ENCODE peak calls at places on chromosomes 1 and 21, in seven cellular contexts. One of them, this sample, is unnamed.

GRCh38 chr1:10108948-10109347 is 76.2 kb downstream of the UBE4B start:
- DNase-seq in IMR-90: no peak
- DNase-seq in neuronal stem cell: no peak
- DNase-seq in H1: no peak
- DNase-seq in trophoblast cell: no peak
- DNase-seq in mesenchymal stem cell: no peak
- DNase-seq in H9: no peak
- DNase-seq in this sample: no peak

GRCh38 chr1:204974326-204974725 is 68.7 kb upstream of the CNTN2 start:
- DNase-seq in IMR-90: no peak
- DNase-seq in neuronal stem cell: no peak
- DNase-seq in H1: no peak
- DNase-seq in mesenchymal stem cell: no peak
- DNase-seq in H9: no peak
- DNase-seq in trophoblast cell: no peak
- DNase-seq in this sample: peak

GRCh38 chr1:229879746-229880145 is 187.3 kb upstream of the GALNT2 start:
- DNase-seq in H1: no peak
- DNase-seq in mesenchymal stem cell: no peak
- DNase-seq in neuronal stem cell: no peak
- DNase-seq in H9: no peak
- DNase-seq in trophoblast cell: no peak
- DNase-seq in IMR-90: no peak
- DNase-seq in this sample: no peak

GRCh38 chr21:43192501-43193081 is 23.8 kb downstream of the CRYAA start:
- DNase-seq in neuronal stem cell: no peak
- DNase-seq in IMR-90: no peak
- DNase-seq in H9: no peak
- DNase-seq in H1: no peak
- DNase-seq in mesenchymal stem cell: no peak
- DNase-seq in trophoblast cell: no peak
- DNase-seq in this sample: no peak

GRCh38 chr1:248779350-248779749 is 23.8 kb upstream of the LYPD8 start:
- DNase-seq in H1: no peak
- DNase-seq in neuronal stem cell: no peak
- DNase-seq in mesenchymal stem cell: no peak
- DNase-seq in trophoblast cell: no peak
- DNase-seq in H9: no peak
- DNase-seq in IMR-90: no peak
- DNase-seq in this sample: no peak

GRCh38 chr21:43317254-43317748 is 109.6 kb downstream of the SIK1 start:
- DNase-seq in trophoblast cell: no peak
- DNase-seq in IMR-90: no peak
- DNase-seq in neuronal stem cell: no peak
- DNase-seq in mesenchymal stem cell: no peak
- DNase-seq in H1: no peak
- DNase-seq in H9: no peak
- DNase-seq in this sample: no peak

GRCh38 chr1:224106568-224107281 is 7.2 kb upstream of the FBXO28 start:
- DNase-seq in H1: peak
- DNase-seq in H9: peak
- DNase-seq in trophoblast cell: no peak
- DNase-seq in IMR-90: peak
- DNase-seq in mesenchymal stem cell: peak
- DNase-seq in neuronal stem cell: no peak
- DNase-seq in this sample: peak

GRCh38 chr1:228361314-228362140 is 45.1 kb downstream of the TRIM11 start:
- DNase-seq in neuronal stem cell: no peak
- DNase-seq in H9: no peak
- DNase-seq in IMR-90: no peak
- DNase-seq in trophoblast cell: no peak
- DNase-seq in H1: no peak
- DNase-seq in mesenchymal stem cell: no peak
- DNase-seq in this sample: no peak

GRCh38 chr1:201142854-201143725 is 11.2 kb downstream of the TMEM9 start:
- DNase-seq in mesenchymal stem cell: no peak
- DNase-seq in IMR-90: no peak
- DNase-seq in H1: no peak
- DNase-seq in neuronal stem cell: no peak
- DNase-seq in trophoblast cell: no peak
- DNase-seq in H9: no peak
- DNase-seq in this sample: no peak

GRCh38 chr1:25641931-25642611 is 25.5 kb downstream of the MAN1C1 start:
- DNase-seq in H1: peak
- DNase-seq in trophoblast cell: peak
- DNase-seq in mesenchymal stem cell: peak
- DNase-seq in neuronal stem cell: no peak
- DNase-seq in IMR-90: peak
- DNase-seq in H9: no peak
- DNase-seq in this sample: peak

GRCh38 chr1:1941211-1941841 is 22.2 kb upstream of the TMEM52 start:
- DNase-seq in IMR-90: no peak
- DNase-seq in H9: no peak
- DNase-seq in mesenchymal stem cell: no peak
- DNase-seq in trophoblast cell: no peak
- DNase-seq in H1: no peak
- DNase-seq in neuronal stem cell: no peak
- DNase-seq in this sample: no peak

GRCh38 chr1:184691719-184692324 is 62.8 kb downstream of the EDEM3 start:
- DNase-seq in H9: no peak
- DNase-seq in trophoblast cell: peak
- DNase-seq in mesenchymal stem cell: peak
- DNase-seq in IMR-90: peak
- DNase-seq in H1: no peak
- DNase-seq in neuronal stem cell: peak
- DNase-seq in this sample: peak

GRCh38 chr1:227903614-227904501 is 43.9 kb downstream of the WNT9A start:
- DNase-seq in H9: no peak
- DNase-seq in H1: no peak
- DNase-seq in IMR-90: no peak
- DNase-seq in mesenchymal stem cell: no peak
- DNase-seq in neuronal stem cell: no peak
- DNase-seq in trophoblast cell: no peak
- DNase-seq in this sample: no peak

GRCh38 chr1:112882271-112882744 is 73.7 kb downstream of the SLC16A1 start:
- DNase-seq in H9: no peak
- DNase-seq in mesenchymal stem cell: no peak
- DNase-seq in IMR-90: no peak
- DNase-seq in neuronal stem cell: no peak
- DNase-seq in H1: no peak
- DNase-seq in trophoblast cell: no peak
- DNase-seq in this sample: no peak

GRCh38 chr1:165114022-165114888 is 242.3 kb downstream of the LMX1A start:
- DNase-seq in IMR-90: peak
- DNase-seq in trophoblast cell: peak
- DNase-seq in H9: peak
- DNase-seq in mesenchymal stem cell: peak
- DNase-seq in H1: peak
- DNase-seq in neuronal stem cell: peak
- DNase-seq in this sample: peak

GRCh38 chr1:66982561-66983285 is 57.9 kb downstream of the MIER1 start:
- DNase-seq in H1: no peak
- DNase-seq in mesenchymal stem cell: no peak
- DNase-seq in neuronal stem cell: no peak
- DNase-seq in trophoblast cell: no peak
- DNase-seq in IMR-90: no peak
- DNase-seq in H9: no peak
- DNase-seq in this sample: no peak

GRCh38 chr1:66981679-66982078 is 56.9 kb downstream of the MIER1 start:
- DNase-seq in neuronal stem cell: no peak
- DNase-seq in H9: no peak
- DNase-seq in IMR-90: peak
- DNase-seq in mesenchymal stem cell: peak
- DNase-seq in trophoblast cell: no peak
- DNase-seq in H1: no peak
- DNase-seq in this sample: no peak

GRCh38 chr1:66984491-66984890 is 59.7 kb downstream of the MIER1 start:
- DNase-seq in H1: no peak
- DNase-seq in mesenchymal stem cell: no peak
- DNase-seq in IMR-90: no peak
- DNase-seq in H9: no peak
- DNase-seq in neuronal stem cell: no peak
- DNase-seq in trophoblast cell: no peak
- DNase-seq in this sample: no peak

GRCh38 chr1:66985835-66986234 is 61.0 kb downstream of the MIER1 start:
- DNase-seq in neuronal stem cell: no peak
- DNase-seq in H9: no peak
- DNase-seq in trophoblast cell: no peak
- DNase-seq in IMR-90: no peak
- DNase-seq in mesenchymal stem cell: no peak
- DNase-seq in H1: no peak
- DNase-seq in this sample: no peak

GRCh38 chr1:66980745-66981367 is 56.1 kb downstream of the MIER1 start:
- DNase-seq in neuronal stem cell: no peak
- DNase-seq in IMR-90: peak
- DNase-seq in H1: no peak
- DNase-seq in mesenchymal stem cell: peak
- DNase-seq in trophoblast cell: no peak
- DNase-seq in H9: no peak
- DNase-seq in this sample: no peak
- H3K27ac ChIP-seq in neuronal stem cell: no peak
- H3K27ac ChIP-seq in IMR-90: no peak
- H3K27ac ChIP-seq in H1: no peak
- H3K27ac ChIP-seq in mesenchymal stem cell: no peak
- H3K27ac ChIP-seq in trophoblast cell: no peak
- H3K27ac ChIP-seq in H9: no peak
- H3K27ac ChIP-seq in this sample: no peak

DNA sequence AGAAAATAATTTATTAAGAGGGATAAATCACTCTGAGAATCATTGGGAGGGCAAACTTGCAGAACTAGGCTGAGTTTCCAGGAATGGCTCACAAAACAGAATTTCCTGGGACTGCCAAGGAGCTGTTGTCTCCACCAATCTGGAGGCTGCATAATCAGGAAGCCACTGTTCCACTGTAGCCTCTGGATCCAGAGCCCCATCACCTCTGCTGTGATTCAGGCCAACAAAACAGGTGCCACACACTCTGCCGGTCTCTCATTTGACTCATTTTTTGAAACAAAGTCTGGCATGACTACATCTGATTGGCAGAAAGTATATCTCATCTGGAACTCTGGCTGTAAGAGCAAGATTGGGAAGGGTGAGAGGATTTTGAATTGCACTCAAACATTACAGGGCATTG is 178.9 kb upstream of the C1orf105 start:
- DNase-seq in H9: no peak
- DNase-seq in H1: no peak
- DNase-seq in trophoblast cell: no peak
- DNase-seq in mesenchymal stem cell: no peak
- DNase-seq in IMR-90: no peak
- DNase-seq in neuronal stem cell: no peak
- DNase-seq in this sample: no peak
- H3K18ac ChIP-seq in H9: no peak
- H3K18ac ChIP-seq in H1: no peak
- H3K18ac ChIP-seq in trophoblast cell: no peak
- H3K18ac ChIP-seq in mesenchymal stem cell: no peak
- H3K18ac ChIP-seq in IMR-90: no peak
- H3K18ac ChIP-seq in neuronal stem cell: no peak
- H3K18ac ChIP-seq in this sample: no peak

GRCh38 chr1:160360227-160360695 is 6.6 kb upstream of the NHLH1 start:
- DNase-seq in H1: no peak
- DNase-seq in IMR-90: no peak
- DNase-seq in trophoblast cell: no peak
- DNase-seq in H9: no peak
- DNase-seq in mesenchymal stem cell: no peak
- DNase-seq in neuronal stem cell: no peak
- DNase-seq in this sample: no peak

GRCh38 chr1:160361199-160361598 is 5.7 kb upstream of the NHLH1 start:
- DNase-seq in trophoblast cell: no peak
- DNase-seq in H9: no peak
- DNase-seq in neuronal stem cell: no peak
- DNase-seq in IMR-90: no peak
- DNase-seq in H1: no peak
- DNase-seq in mesenchymal stem cell: no peak
- DNase-seq in this sample: no peak

GRCh38 chr1:160363010-160363409 is 3.9 kb upstream of the NHLH1 start:
- DNase-seq in H9: no peak
- DNase-seq in IMR-90: no peak
- DNase-seq in neuronal stem cell: no peak
- DNase-seq in H1: no peak
- DNase-seq in trophoblast cell: no peak
- DNase-seq in mesenchymal stem cell: no peak
- DNase-seq in this sample: no peak

GRCh38 chr1:160362168-160362941 is 4.5 kb upstream of the NHLH1 start:
- DNase-seq in H1: no peak
- DNase-seq in IMR-90: no peak
- DNase-seq in H9: no peak
- DNase-seq in trophoblast cell: no peak
- DNase-seq in mesenchymal stem cell: no peak
- DNase-seq in neuronal stem cell: no peak
- DNase-seq in this sample: peak

DNA sequence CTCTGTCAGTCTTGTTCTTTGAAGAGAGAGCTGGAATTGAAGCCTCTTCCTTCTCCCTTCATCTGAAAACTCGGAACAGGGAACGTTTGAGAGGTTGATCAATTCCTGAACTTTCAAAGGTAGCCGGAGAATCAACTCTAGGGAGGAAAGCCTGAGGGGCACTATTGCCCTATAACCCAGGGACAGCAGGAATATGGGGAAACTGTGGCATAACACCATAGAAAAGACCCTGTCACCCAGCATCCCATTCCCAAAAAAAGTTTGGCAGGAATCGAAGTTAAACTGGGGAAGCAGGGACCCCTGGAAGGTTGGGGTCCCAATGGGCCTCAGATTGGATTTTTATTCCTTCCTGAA is 5.1 kb upstream of the NHLH1 start:
- DNase-seq in H1: no peak
- DNase-seq in mesenchymal stem cell: no peak
- DNase-seq in IMR-90: no peak
- DNase-seq in trophoblast cell: no peak
- DNase-seq in neuronal stem cell: no peak
- DNase-seq in H9: no peak
- DNase-seq in this sample: no peak
- H3K27ac ChIP-seq in H1: peak
- H3K27ac ChIP-seq in mesenchymal stem cell: no peak
- H3K27ac ChIP-seq in IMR-90: no peak
- H3K27ac ChIP-seq in trophoblast cell: no peak
- H3K27ac ChIP-seq in neuronal stem cell: peak
- H3K27ac ChIP-seq in H9: no peak
- H3K27ac ChIP-seq in this sample: peak

GRCh38 chr1:232538943-232539302 is 91.0 kb downstream of the SIPA1L2 start:
- DNase-seq in trophoblast cell: no peak
- DNase-seq in H1: peak
- DNase-seq in H9: no peak
- DNase-seq in mesenchymal stem cell: no peak
- DNase-seq in neuronal stem cell: no peak
- DNase-seq in IMR-90: no peak
- DNase-seq in this sample: no peak
- H3K18ac ChIP-seq in trophoblast cell: peak
- H3K18ac ChIP-seq in H1: no peak
- H3K18ac ChIP-seq in H9: no peak
- H3K18ac ChIP-seq in mesenchymal stem cell: peak
- H3K18ac ChIP-seq in neuronal stem cell: no peak
- H3K18ac ChIP-seq in IMR-90: peak
- H3K18ac ChIP-seq in this sample: peak

This sample was measured in mesendoderm.